ENCODE peak calls at places on chromosomes 16 and 17, in eight cellular contexts. M is HepG2, H is stomach, P is GM12891, Y is breast epithelium, V is K562, C is endothelial cell of umbilical vein, T is suprapubic skin. U is an unnamed sample.

GRCh38 chr17:9842057-9842758 is 16.5 kb downstream of the GLP2R start:
- DNase-seq in M (peak; percentile 13), H (peak; percentile 27), P (no peak), Y (peak; percentile 35), V (no peak), C (no peak), T (no peak), U (no peak)

GRCh38 chr17:82914375-82914774 is 74.6 kb upstream of the ZNF750 start:
- DNase-seq in M (no peak), H (peak; percentile 59), P (peak; percentile 75), Y (no peak), V (no peak), C (no peak), T (no peak), U (no peak)

GRCh38 chr16:59859606-59860402 is 1125.7 kb upstream of the GOT2 start:
- DNase-seq in M (no peak), H (no peak), P (no peak), Y (no peak), V (no peak), C (no peak), T (no peak), U (no peak)

GRCh38 chr17:34717092-34717491 is 137.7 kb downstream of the TMEM132E start:
- DNase-seq in M (no peak), H (no peak), P (no peak), Y (no peak), V (no peak), C (no peak), T (no peak), U (no peak)

GRCh38 chr17:37710344-37710886 is 34.4 kb downstream of the HNF1B start:
- DNase-seq in M (peak; percentile 99), H (peak; percentile 99), P (no peak), Y (no peak), V (peak; percentile 44), C (peak; percentile 86), T (no peak), U (peak; percentile 22)

GRCh38 chr17:72725432-72726068 is 366.9 kb downstream of the SLC39A11 start:
- DNase-seq in M (peak; percentile 66), H (peak; percentile 69), P (peak; percentile 24), Y (peak; percentile 37), V (peak; percentile 76), C (peak; percentile 53), T (no peak), U (peak; percentile 66)

GRCh38 chr16:15899538-15900100 is 11.2 kb upstream of the CEP20 start:
- DNase-seq in M (peak; percentile 95), H (peak; percentile 69), P (peak; percentile 35), Y (peak; percentile 76), V (peak; percentile 75), C (no peak), T (no peak), U (peak; percentile 99)

GRCh38 chr16:78407191-78407590 is 307.7 kb downstream of the WWOX start:
- DNase-seq in M (no peak), H (no peak), P (no peak), Y (no peak), V (no peak), C (no peak), T (no peak), U (no peak)

GRCh38 chr17:48551601-48552452 is 6.9 kb upstream of the HOXB2 start:
- DNase-seq in M (no peak), H (no peak), P (no peak), Y (no peak), V (no peak), C (no peak), T (no peak), U (no peak)

GRCh38 chr17:76572201-76572910 is 13.3 kb downstream of the ST6GALNAC2 start:
- DNase-seq in M (no peak), H (no peak), P (no peak), Y (peak; percentile 88), V (no peak), C (no peak), T (no peak), U (no peak)
- TF ChIP-seq POLR2AphosphoS5 in M (no peak), H (no peak), P (no peak), Y (peak; percentile 25), V (no peak), C (no peak), T (no peak), U (no peak)

DNA sequence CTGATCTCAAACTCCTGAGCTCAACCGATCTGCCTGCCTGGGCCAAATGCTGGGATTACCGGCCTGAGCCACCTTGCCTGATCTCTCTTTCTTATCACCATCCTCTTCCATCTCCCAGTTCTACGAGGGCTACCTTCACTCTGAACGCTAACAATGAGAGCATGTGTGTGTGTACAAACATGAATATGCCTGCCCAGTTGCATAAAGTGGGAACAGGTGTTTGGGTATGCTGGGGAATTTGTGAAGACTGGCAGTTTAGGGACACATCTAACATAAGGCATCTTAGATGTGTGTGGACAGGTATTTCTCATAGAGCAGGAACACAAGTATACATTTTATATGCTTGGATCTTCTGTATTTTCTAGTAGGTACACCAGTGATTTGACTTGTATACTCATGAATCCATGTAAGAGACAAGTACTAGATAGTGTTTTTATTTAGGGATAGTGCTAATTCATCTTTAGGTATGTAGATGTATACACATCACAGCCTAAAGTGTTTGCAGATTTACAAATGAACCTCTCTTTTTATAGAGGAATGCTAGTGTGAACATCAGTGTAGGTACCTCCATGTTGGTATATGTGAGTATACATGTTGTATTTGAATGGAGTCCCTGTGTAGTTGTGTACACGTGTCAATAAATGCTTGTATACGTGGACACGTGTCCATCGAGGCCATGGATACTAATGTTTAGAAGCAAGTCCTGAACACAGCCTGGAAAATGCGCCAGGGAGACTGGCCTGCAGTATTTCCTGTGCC is 1.2 kb upstream of the DLX4 start:
- DNase-seq in M (no peak), H (no peak), P (no peak), Y (no peak), V (no peak), C (no peak), T (no peak), U (peak; percentile 22)
- TF ChIP-seq POLR2AphosphoS5 in M (no peak), H (no peak), P (no peak), Y (no peak), V (no peak), C (no peak), T (no peak), U (no peak)

DNA sequence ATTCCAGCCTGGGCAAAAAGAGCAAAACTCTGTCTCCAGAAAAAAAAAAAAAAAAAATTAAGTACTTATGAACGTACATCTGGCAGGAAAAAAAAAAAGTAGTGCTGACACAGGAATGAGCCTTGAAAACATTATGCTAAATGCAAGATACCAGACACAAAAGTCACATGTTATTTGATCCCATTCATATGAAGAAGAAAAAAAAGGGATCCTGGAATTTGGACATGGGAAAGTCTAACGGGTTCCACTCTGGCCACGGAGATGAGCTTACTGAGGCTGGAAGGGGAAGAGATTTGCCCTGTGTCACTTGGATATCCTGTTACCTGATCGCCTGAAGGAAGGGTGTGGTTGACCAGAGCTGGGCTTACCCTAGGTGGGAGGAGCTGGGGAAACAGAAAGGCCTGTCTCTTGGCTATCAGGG is 251.9 kb downstream of the PARN start:
- DNase-seq in M (peak; percentile 52), H (no peak), P (no peak), Y (no peak), V (peak; percentile 72), C (no peak), T (no peak), U (peak; percentile 77)
- TF ChIP-seq POLR2AphosphoS5 in M (no peak), H (no peak), P (no peak), Y (no peak), V (no peak), C (no peak), T (no peak), U (peak; percentile 53)

GRCh38 chr16:85667841-85668413 is 20.8 kb downstream of the GINS2 start:
- DNase-seq in M (no peak), H (no peak), P (no peak), Y (no peak), V (no peak), C (no peak), T (no peak), U (no peak)
- TF ChIP-seq POLR2AphosphoS5 in M (no peak), H (no peak), P (no peak), Y (no peak), V (peak; percentile 14), C (no peak), T (no peak), U (no peak)

GRCh38 chr17:76497979-76498885 is 3.0 kb downstream of the RHBDF2 start:
- DNase-seq in M (peak; percentile 55), H (peak; percentile 81), P (no peak), Y (peak; percentile 65), V (no peak), C (peak; percentile 93), T (no peak), U (no peak)
- TF ChIP-seq POLR2AphosphoS5 in M (peak; percentile 29), H (no peak), P (no peak), Y (no peak), V (no peak), C (peak; percentile 65), T (no peak), U (no peak)

DNA sequence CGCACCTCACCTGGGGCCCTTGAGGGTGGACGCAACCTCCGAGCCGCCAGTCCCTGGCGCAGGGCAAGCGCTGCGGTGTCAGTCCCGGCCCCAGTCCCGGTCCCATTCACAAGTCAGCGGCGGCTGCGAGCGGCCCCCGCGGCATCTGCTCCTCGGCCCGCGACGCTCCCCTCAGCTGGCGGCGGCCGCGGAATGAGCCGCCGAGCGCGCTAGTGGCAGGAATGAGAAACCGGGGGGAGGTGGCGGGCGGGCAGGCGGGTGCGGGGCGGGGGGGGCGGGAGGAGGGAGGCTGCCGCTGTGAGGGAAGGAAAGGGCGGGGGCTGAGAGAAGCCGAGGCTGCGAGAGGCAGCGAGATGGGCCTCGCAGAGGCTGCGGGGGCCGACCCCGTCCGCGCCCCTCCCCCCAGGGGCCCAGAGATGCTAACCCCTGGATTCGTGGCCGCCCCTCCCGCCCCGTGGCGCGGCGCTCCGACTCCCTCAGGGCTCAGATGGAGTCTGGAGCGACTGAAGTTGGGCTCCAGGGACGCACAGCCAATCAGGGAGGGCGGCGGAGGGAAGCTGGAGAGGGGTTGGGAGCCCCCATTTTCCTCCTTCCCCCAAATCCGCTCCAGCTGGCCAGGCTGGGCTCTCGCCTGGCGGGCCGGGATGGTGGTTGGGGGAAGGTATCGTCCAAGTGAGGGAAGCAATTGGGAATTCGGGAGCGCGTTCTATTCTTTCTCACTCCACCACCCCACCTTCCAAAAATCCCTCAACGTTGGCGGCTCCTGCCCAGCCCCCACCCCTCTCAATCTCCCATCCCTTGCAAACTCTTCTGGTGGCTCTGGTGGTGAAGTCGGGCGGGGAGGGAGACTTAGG is at the start of gene CDH11:
- DNase-seq in M (no peak), H (peak; percentile 25), P (no peak), Y (peak; percentile 51), V (no peak), C (peak; percentile 67), T (peak; percentile 73), U (no peak)
- TF ChIP-seq POLR2AphosphoS5 in M (no peak), H (no peak), P (no peak), Y (peak; percentile 20), V (no peak), C (peak; percentile 52), T (no peak), U (no peak)

DNA sequence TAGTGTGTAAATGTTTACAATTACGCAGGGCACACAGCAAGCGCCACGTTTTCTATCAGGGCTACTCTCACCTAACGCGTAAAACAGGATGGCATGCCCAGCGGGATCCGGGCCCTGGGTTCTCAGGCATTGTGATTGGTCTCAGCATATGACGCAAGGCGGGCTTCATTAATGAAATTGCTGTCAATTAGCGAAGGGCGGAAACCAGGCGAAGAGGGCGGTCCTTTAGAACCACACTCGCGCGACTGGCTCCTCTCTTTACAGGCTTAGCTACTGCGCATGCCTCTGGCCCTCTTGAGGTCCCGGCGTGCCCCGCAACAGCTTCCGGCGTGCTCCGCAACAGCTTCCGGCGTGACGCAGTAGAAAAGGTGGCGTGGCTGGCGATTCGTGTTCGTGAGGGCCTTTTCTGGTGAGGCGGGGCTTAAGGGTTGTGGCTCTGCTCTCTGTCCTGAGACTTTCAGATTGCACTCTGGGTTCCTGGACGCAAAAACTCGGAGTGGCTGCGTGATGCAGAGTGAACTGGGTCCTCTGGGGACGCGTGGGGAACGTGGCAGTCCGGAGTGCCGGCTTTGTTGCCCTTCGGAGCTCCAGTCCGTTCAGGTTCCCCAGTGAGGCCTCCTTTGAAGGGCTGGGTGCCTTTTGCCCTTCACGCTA is 9.2 kb downstream of the OR2C1 start:
- DNase-seq in M (peak; percentile 94), H (peak; percentile 74), P (peak; percentile 66), Y (peak; percentile 82), V (no peak), C (peak; percentile 95), T (peak; percentile 66), U (no peak)
- TF ChIP-seq POLR2AphosphoS5 in M (peak; percentile 71), H (peak; percentile 68), P (peak; percentile 63), Y (peak; percentile 32), V (no peak), C (no peak), T (no peak), U (no peak)

U was measured in HCT116.